ENCODE peak calls at places on chromosomes 2 and 18, in six cellular contexts. G is head of caudate nucleus; Q is activated naive CD8-positive, alpha-beta T cell treated with anti-CD3 and anti-CD28 coated beads, Interleukin-2, amount 50 U/mL, for 24 hours; W is activated naive CD4-positive, alpha-beta T cell treated with Interleukin-2 at 50 U/mL for 16 hours; Y is AG10803; H is fibroblast of lung. V is an unnamed sample.

GRCh38 chr2:68404901-68405799 is 40.1 kb downstream of the PLEK start:
- DNase-seq in H (no peak), W (no peak), Q (no peak), G (no peak), Y (no peak), V (no peak)

GRCh38 chr2:236715077-236715476 is 145.5 kb downstream of the ACKR3 start:
- DNase-seq in W (no peak), Y (peak), G (no peak), Q (no peak), H (peak), V (no peak)

GRCh38 chr2:142325870-142326269 is 195.1 kb upstream of the LRP1B start:
- DNase-seq in G (no peak), H (no peak), W (no peak), Q (no peak), Y (no peak), V (no peak)

GRCh38 chr2:241003369-241003768 is 5.0 kb downstream of the SNED1 start:
- DNase-seq in H (no peak), W (no peak), G (no peak), Y (no peak), Q (no peak), V (no peak)

GRCh38 chr2:110650346-110650745 is 27.5 kb downstream of the BUB1 start:
- DNase-seq in G (no peak), Y (no peak), W (no peak), Q (no peak), H (no peak), V (no peak)

GRCh38 chr2:83860320-83860719 is 598.8 kb downstream of the SUCLG1 start:
- DNase-seq in Y (no peak), H (no peak), Q (no peak), G (no peak), W (no peak), V (no peak)

GRCh38 chr2:118668431-118669424 is 178.7 kb downstream of the EN1 start:
- DNase-seq in Q (no peak), H (peak), W (no peak), G (no peak), Y (peak), V (no peak)

GRCh38 chr18:55228707-55229106 is 269.4 kb upstream of the CCDC68 start:
- DNase-seq in W (no peak), G (no peak), Q (no peak), Y (no peak), H (no peak), V (no peak)

GRCh38 chr2:223989860-223990237 is 32.6 kb downstream of the MRPL44 start:
- DNase-seq in H (no peak), Q (no peak), W (no peak), G (no peak), Y (no peak), V (no peak)

GRCh38 chr2:42770288-42771131 is 6.6 kb upstream of the OXER1 start:
- DNase-seq in G (no peak), Q (no peak), Y (peak), H (peak), W (no peak), V (no peak)

GRCh38 chr2:202035089-202035940 is 1.7 kb downstream of the FZD7 start:
- DNase-seq in H (peak), Q (peak), G (no peak), W (peak), Y (peak), V (no peak)

GRCh38 chr2:24586955-24587354 is 95.9 kb downstream of the NCOA1 start:
- DNase-seq in Q (peak), Y (no peak), G (no peak), W (peak), H (no peak), V (no peak)

GRCh38 chr2:8587920-8588830 is 93.7 kb upstream of the ID2 start:
- DNase-seq in Y (no peak), Q (no peak), H (no peak), W (no peak), G (no peak), V (no peak)

GRCh38 chr2:68031546-68032160 is 31.2 kb downstream of the C1D start:
- DNase-seq in Y (peak), H (peak), G (no peak), Q (no peak), W (no peak), V (no peak)

GRCh38 chr18:45650321-45650720 is 35.0 kb downstream of the SLC14A2 start:
- DNase-seq in H (no peak), Q (no peak), Y (peak), G (no peak), W (no peak), V (no peak)

GRCh38 chr2:47235127-47235526 is 80.0 kb upstream of the STPG4 start:
- DNase-seq in H (no peak), W (no peak), G (no peak), Y (no peak), Q (no peak), V (no peak)

GRCh38 chr18:59518705-59519104 is 159.6 kb upstream of the LMAN1 start:
- DNase-seq in W (no peak), Q (no peak), Y (no peak), H (no peak), G (no peak), V (no peak)

GRCh38 chr2:152054593-152054992 is 44.3 kb downstream of the CACNB4 start:
- DNase-seq in G (no peak), Q (no peak), Y (peak), W (no peak), H (peak), V (no peak)

GRCh38 chr2:130864830-130865229 is 28.1 kb downstream of the ARHGEF4 start:
- DNase-seq in G (no peak), W (no peak), H (peak), Q (no peak), Y (peak), V (no peak)

GRCh38 chr2:128381001-128381938 is 62.6 kb upstream of the HS6ST1 start:
- DNase-seq in W (no peak), H (no peak), Q (no peak), G (no peak), Y (no peak), V (no peak)

GRCh38 chr2:108786008-108786353 is 590 bp upstream of the CCDC138 start:
- DNase-seq in W (no peak), Y (peak), G (no peak), H (peak), Q (no peak), V (no peak)

GRCh38 chr2:183185534-183185933 is 61.3 kb downstream of the NUP35 start:
- DNase-seq in Q (no peak), G (no peak), Y (peak), H (no peak), W (no peak), V (no peak)

GRCh38 chr2:187982668-187983067 is 309.0 kb upstream of the GULP1 start:
- DNase-seq in G (no peak), Y (peak), H (peak), Q (no peak), W (no peak), V (no peak)

GRCh38 chr2:71778514-71779305 is 325.3 kb downstream of the DYSF start:
- DNase-seq in G (no peak), Y (no peak), W (no peak), Q (no peak), H (peak), V (no peak)

GRCh38 chr2:47187124-47187523 is 32.0 kb upstream of the STPG4 start:
- DNase-seq in G (no peak), Q (no peak), W (no peak), H (no peak), Y (no peak), V (no peak)

GRCh38 chr2:51705418-51705817 is 673.5 kb upstream of the NRXN1 start:
- DNase-seq in Y (no peak), Q (no peak), W (no peak), H (no peak), G (no peak), V (no peak)

GRCh38 chr2:64448069-64448468 is 5.9 kb upstream of the LGALSL start:
- DNase-seq in Y (no peak), G (no peak), H (no peak), Q (no peak), W (no peak), V (no peak)

GRCh38 chr2:39468574-39469331 is 31.7 kb upstream of the MAP4K3 start:
- DNase-seq in H (peak), G (no peak), Y (peak), W (no peak), Q (no peak), V (no peak)

GRCh38 chr2:187497140-187497539 is 49.1 kb upstream of the CALCRL start:
- DNase-seq in Q (no peak), G (no peak), H (no peak), Y (no peak), W (no peak), V (no peak)

GRCh38 chr18:71707400-71707799 is 836.7 kb downstream of the CBLN2 start:
- DNase-seq in W (no peak), H (no peak), Y (no peak), Q (no peak), G (no peak), V (no peak)